ENCODE peak calls at places on chromosomes 5 and 9, in five cellular contexts. One of them, this sample, is unnamed.

GRCh38 chr9:1759009-1759408 is 256.1 kb upstream of the SMARCA2 start:
- DNase-seq in GM12878: peak
- DNase-seq in A549: no peak
- DNase-seq in Panc1: no peak
- DNase-seq in GM23338: no peak
- DNase-seq in this sample: no peak

GRCh38 chr5:16345454-16345853 is 120.1 kb downstream of the ZNF622 start:
- DNase-seq in GM12878: no peak
- DNase-seq in A549: no peak
- DNase-seq in GM23338: peak
- DNase-seq in Panc1: no peak
- DNase-seq in this sample: no peak

GRCh38 chr9:127661342-127661741 is 45.4 kb upstream of the CFAP157 start:
- DNase-seq in GM12878: no peak
- DNase-seq in Panc1: no peak
- DNase-seq in A549: no peak
- DNase-seq in GM23338: peak
- DNase-seq in this sample: no peak

GRCh38 chr5:78005021-78005785 is 229.1 kb upstream of the TBCA start:
- DNase-seq in GM23338: no peak
- DNase-seq in A549: no peak
- DNase-seq in Panc1: no peak
- DNase-seq in GM12878: no peak
- DNase-seq in this sample: no peak

GRCh38 chr9:15142903-15143534 is 164.0 kb downstream of the TTC39B start:
- DNase-seq in Panc1: no peak
- DNase-seq in GM23338: peak
- DNase-seq in GM12878: no peak
- DNase-seq in A549: peak
- DNase-seq in this sample: peak

GRCh38 chr9:12988259-12988658 is 213.4 kb downstream of the LURAP1L start:
- DNase-seq in GM12878: no peak
- DNase-seq in GM23338: no peak
- DNase-seq in A549: no peak
- DNase-seq in Panc1: no peak
- DNase-seq in this sample: no peak

GRCh38 chr5:126499742-126500396 is 76.7 kb downstream of the GRAMD2B start:
- DNase-seq in GM23338: peak
- DNase-seq in GM12878: no peak
- DNase-seq in A549: no peak
- DNase-seq in Panc1: no peak
- DNase-seq in this sample: peak

GRCh38 chr5:109767997-109768396 is 78.3 kb downstream of the MAN2A1 start:
- DNase-seq in GM12878: no peak
- DNase-seq in Panc1: no peak
- DNase-seq in A549: no peak
- DNase-seq in GM23338: no peak
- DNase-seq in this sample: no peak

GRCh38 chr9:71886015-71886414 is 25.0 kb downstream of the ABHD17B start:
- DNase-seq in GM23338: no peak
- DNase-seq in A549: no peak
- DNase-seq in GM12878: no peak
- DNase-seq in Panc1: no peak
- DNase-seq in this sample: no peak

GRCh38 chr5:138647261-138647788 is 72.1 kb upstream of the HSPA9 start:
- DNase-seq in Panc1: no peak
- DNase-seq in GM23338: no peak
- DNase-seq in A549: no peak
- DNase-seq in GM12878: no peak
- DNase-seq in this sample: no peak

GRCh38 chr5:173888473-173889135 is 455 bp downstream of the CPEB4 start:
- DNase-seq in GM23338: peak
- DNase-seq in A549: no peak
- DNase-seq in Panc1: no peak
- DNase-seq in GM12878: no peak
- DNase-seq in this sample: no peak

GRCh38 chr5:133245191-133246052 is 193.6 kb downstream of the HSPA4 start:
- DNase-seq in Panc1: peak
- DNase-seq in GM12878: no peak
- DNase-seq in A549: peak
- DNase-seq in GM23338: no peak
- DNase-seq in this sample: peak

GRCh38 chr5:90144625-90145327 is 264.8 kb downstream of the CETN3 start:
- DNase-seq in GM12878: no peak
- DNase-seq in A549: no peak
- DNase-seq in GM23338: no peak
- DNase-seq in Panc1: no peak
- DNase-seq in this sample: no peak

GRCh38 chr9:38027714-38028113 is 41.3 kb downstream of the SHB start:
- DNase-seq in Panc1: no peak
- DNase-seq in GM23338: no peak
- DNase-seq in GM12878: no peak
- DNase-seq in A549: no peak
- DNase-seq in this sample: no peak

GRCh38 chr5:92678576-92679105 is 902.4 kb downstream of the NR2F1-AS1 start:
- DNase-seq in Panc1: no peak
- DNase-seq in GM12878: no peak
- DNase-seq in A549: no peak
- DNase-seq in GM23338: peak
- DNase-seq in this sample: peak

GRCh38 chr5:125597338-125597737 is 825.9 kb upstream of the GRAMD2B start:
- DNase-seq in Panc1: no peak
- DNase-seq in A549: no peak
- DNase-seq in GM12878: no peak
- DNase-seq in GM23338: no peak
- DNase-seq in this sample: no peak

GRCh38 chr9:130936285-130937117 is 2.5 kb downstream of the FIBCD1 start:
- DNase-seq in A549: peak
- DNase-seq in GM23338: peak
- DNase-seq in Panc1: no peak
- DNase-seq in GM12878: no peak
- DNase-seq in this sample: no peak
- TF ChIP-seq REST in A549: no peak
- TF ChIP-seq REST in GM23338: no peak
- TF ChIP-seq REST in Panc1: no peak
- TF ChIP-seq REST in GM12878: no peak
- TF ChIP-seq REST in this sample: no peak

GRCh38 chr5:124527220-124527991 is 219.0 kb downstream of the ZNF608 start:
- DNase-seq in GM12878: no peak
- DNase-seq in Panc1: no peak
- DNase-seq in A549: no peak
- DNase-seq in GM23338: no peak
- DNase-seq in this sample: no peak
- TF ChIP-seq REST in GM12878: no peak
- TF ChIP-seq REST in Panc1: no peak
- TF ChIP-seq REST in A549: no peak
- TF ChIP-seq REST in GM23338: no peak
- TF ChIP-seq REST in this sample: no peak

GRCh38 chr5:43555895-43556606 is 826 bp downstream of the PAIP1 start:
- DNase-seq in GM23338: peak
- DNase-seq in A549: peak
- DNase-seq in GM12878: no peak
- DNase-seq in Panc1: peak
- DNase-seq in this sample: peak
- TF ChIP-seq REST in GM23338: no peak
- TF ChIP-seq REST in A549: no peak
- TF ChIP-seq REST in GM12878: no peak
- TF ChIP-seq REST in Panc1: no peak
- TF ChIP-seq REST in this sample: no peak

DNA sequence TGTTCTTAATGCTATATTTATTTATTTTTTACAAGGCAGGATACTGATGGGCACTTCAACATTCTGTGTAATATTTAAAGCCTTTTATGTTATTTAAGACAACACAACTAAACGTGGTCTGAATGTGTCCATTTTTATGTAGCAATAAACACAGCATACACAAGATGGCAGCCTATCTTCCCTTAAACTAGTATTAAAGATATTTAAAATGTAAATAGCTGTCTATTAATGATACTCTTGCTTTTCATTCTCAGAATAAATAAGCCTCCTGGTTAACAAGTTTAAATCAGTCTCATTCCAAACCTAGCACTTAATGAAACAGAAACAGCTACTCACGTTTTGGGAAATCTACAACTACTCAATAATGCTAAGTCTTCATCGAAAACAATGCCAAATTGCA is 315.7 kb downstream of the MCTP1 start:
- DNase-seq in GM12878: no peak
- DNase-seq in Panc1: peak
- DNase-seq in GM23338: peak
- DNase-seq in A549: no peak
- DNase-seq in this sample: peak
- TF ChIP-seq REST in GM12878: no peak
- TF ChIP-seq REST in Panc1: no peak
- TF ChIP-seq REST in GM23338: no peak
- TF ChIP-seq REST in A549: no peak
- TF ChIP-seq REST in this sample: no peak

GRCh38 chr9:113537227-113537810 is 73.8 kb downstream of the RGS3 start:
- DNase-seq in GM12878: no peak
- DNase-seq in GM23338: no peak
- DNase-seq in A549: no peak
- DNase-seq in Panc1: no peak
- DNase-seq in this sample: no peak
- TF ChIP-seq REST in GM12878: no peak
- TF ChIP-seq REST in GM23338: no peak
- TF ChIP-seq REST in A549: no peak
- TF ChIP-seq REST in Panc1: no peak
- TF ChIP-seq REST in this sample: no peak

GRCh38 chr5:149141957-149142851 is 911 bp downstream of the ABLIM3 start:
- DNase-seq in Panc1: no peak
- DNase-seq in A549: no peak
- DNase-seq in GM23338: peak
- DNase-seq in GM12878: no peak
- DNase-seq in this sample: no peak
- TF ChIP-seq REST in Panc1: no peak
- TF ChIP-seq REST in A549: no peak
- TF ChIP-seq REST in GM23338: no peak
- TF ChIP-seq REST in GM12878: no peak
- TF ChIP-seq REST in this sample: no peak

GRCh38 chr9:107750741-107751521 is 261.4 kb upstream of the KLF4 start:
- DNase-seq in Panc1: peak
- DNase-seq in A549: peak
- DNase-seq in GM12878: no peak
- DNase-seq in GM23338: no peak
- DNase-seq in this sample: peak
- TF ChIP-seq REST in Panc1: no peak
- TF ChIP-seq REST in A549: no peak
- TF ChIP-seq REST in GM12878: no peak
- TF ChIP-seq REST in GM23338: no peak
- TF ChIP-seq REST in this sample: no peak

DNA sequence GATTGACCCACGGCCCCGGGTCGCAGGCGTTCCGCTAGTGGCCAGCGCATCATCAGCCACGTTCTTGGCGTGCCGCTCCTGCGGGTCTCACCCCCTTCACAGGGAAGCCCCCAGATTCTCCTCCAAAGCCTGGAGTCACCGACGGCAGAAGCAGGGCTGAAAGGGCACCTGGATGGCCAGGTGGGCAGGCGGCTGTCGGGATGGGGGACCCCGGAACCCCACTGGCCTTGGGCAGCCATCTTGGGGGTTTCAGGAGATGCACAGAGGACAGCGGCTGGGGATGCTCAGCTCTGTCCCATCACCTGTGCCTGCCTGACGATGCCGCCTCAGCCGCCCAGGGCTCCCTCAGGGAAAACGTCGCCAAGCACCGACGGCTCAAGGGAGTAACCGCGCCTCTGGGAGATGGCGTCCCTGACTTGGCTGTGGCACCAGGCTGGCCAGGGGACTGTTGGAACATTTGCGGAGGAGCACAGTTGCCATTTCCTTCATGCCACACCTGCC is 14.1 kb upstream of the SLC9A3 start:
- DNase-seq in GM12878: no peak
- DNase-seq in A549: no peak
- DNase-seq in GM23338: no peak
- DNase-seq in Panc1: no peak
- DNase-seq in this sample: no peak
- TF ChIP-seq REST in GM12878: no peak
- TF ChIP-seq REST in A549: no peak
- TF ChIP-seq REST in GM23338: no peak
- TF ChIP-seq REST in Panc1: no peak
- TF ChIP-seq REST in this sample: no peak

DNA sequence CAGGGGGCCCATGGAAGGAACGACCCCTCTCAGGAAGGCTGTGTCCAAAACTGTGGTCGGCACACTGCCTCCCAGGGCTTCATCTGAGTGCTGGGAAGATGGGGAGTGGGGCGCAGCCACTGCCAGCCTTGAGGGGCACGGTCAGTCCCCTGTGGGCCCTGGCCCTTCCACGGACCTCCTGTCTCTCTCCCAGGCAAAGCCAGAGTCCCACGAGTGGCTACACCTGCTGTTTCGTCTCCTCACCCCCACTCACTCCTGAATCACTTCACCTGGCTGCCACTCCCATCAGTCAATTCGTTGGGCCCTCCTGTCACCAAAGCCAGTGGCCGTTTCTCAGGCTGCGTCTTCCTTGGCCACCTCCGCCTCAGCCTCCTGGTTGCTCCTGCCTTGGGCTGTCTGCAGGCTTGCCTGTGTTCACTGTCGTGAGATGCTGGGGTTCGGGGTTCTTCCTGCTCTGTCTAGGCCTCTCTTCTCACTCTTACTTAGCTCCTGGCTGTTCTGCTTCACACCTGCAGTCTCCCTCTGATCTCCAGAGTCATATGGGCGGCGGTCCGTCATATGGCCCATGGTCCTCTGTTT is 58.8 kb upstream of the RNF130 start:
- DNase-seq in GM23338: no peak
- DNase-seq in A549: no peak
- DNase-seq in Panc1: no peak
- DNase-seq in GM12878: no peak
- DNase-seq in this sample: no peak
- TF ChIP-seq REST in GM23338: no peak
- TF ChIP-seq REST in A549: no peak
- TF ChIP-seq REST in Panc1: no peak
- TF ChIP-seq REST in GM12878: no peak
- TF ChIP-seq REST in this sample: no peak

GRCh38 chr5:142378737-142379365 is 54.0 kb upstream of the SPRY4 start:
- DNase-seq in Panc1: no peak
- DNase-seq in GM23338: no peak
- DNase-seq in GM12878: no peak
- DNase-seq in A549: no peak
- DNase-seq in this sample: no peak
- TF ChIP-seq REST in Panc1: no peak
- TF ChIP-seq REST in GM23338: no peak
- TF ChIP-seq REST in GM12878: no peak
- TF ChIP-seq REST in A549: no peak
- TF ChIP-seq REST in this sample: no peak